ENCODE peak calls at places on chromosomes 11 and 22, in five cellular contexts. E, Y, T, M and Q are unnamed samples.
A peak's percentile ranks its signal among the peaks of the same experiment; 100 is the strongest.

GRCh38 chr11:16361108-16361869 is 4.9 kb upstream of the SOX6 start:
- DNase-seq in E (no peak), Y (no peak), T (no peak), M (no peak), Q (no peak)

GRCh38 chr11:3826721-3827120 is 14.0 kb downstream of the RHOG start:
- DNase-seq in E (no peak), Y (no peak), T (no peak), M (no peak), Q (no peak)

GRCh38 chr11:91921974-91922373 is 302.6 kb upstream of the FAT3 start:
- DNase-seq in E (peak; percentile 82), Y (no peak), T (no peak), M (no peak), Q (no peak)

GRCh38 chr11:117789241-117789640 is 7.8 kb downstream of the DSCAML1 start:
- DNase-seq in E (no peak), Y (no peak), T (no peak), M (no peak), Q (no peak)

GRCh38 chr11:20011294-20011951 is 148.9 kb downstream of the DBX1 start:
- DNase-seq in E (no peak), Y (no peak), T (no peak), M (peak; percentile 44), Q (no peak)

GRCh38 chr11:117443269-117444186 is 115.9 kb downstream of the CEP164 start:
- DNase-seq in E (peak; percentile 55), Y (peak; percentile 34), T (peak; percentile 82), M (peak; percentile 24), Q (peak; percentile 35)

GRCh38 chr11:130535530-130535929 is 87.1 kb downstream of the ADAMTS15 start:
- DNase-seq in E (peak; percentile 46), Y (no peak), T (no peak), M (no peak), Q (no peak)

GRCh38 chr11:119741369-119742262 is 12.6 kb upstream of the NECTIN1 start:
- DNase-seq in E (peak; percentile 60), Y (peak; percentile 69), T (peak; percentile 62), M (no peak), Q (peak; percentile 51)

GRCh38 chr11:115869131-115869530 is 364.9 kb upstream of the CADM1 start:
- DNase-seq in E (no peak), Y (no peak), T (no peak), M (no peak), Q (no peak)

GRCh38 chr11:1757861-1758610 is 5.7 kb downstream of the CTSD start:
- DNase-seq in E (no peak), Y (no peak), T (no peak), M (no peak), Q (no peak)

GRCh38 chr11:106853850-106854401 is 164.3 kb downstream of the GUCY1A2 start:
- DNase-seq in E (no peak), Y (no peak), T (no peak), M (no peak), Q (no peak)

GRCh38 chr22:36227396-36227795 is 11.9 kb downstream of the APOL2 start:
- DNase-seq in E (no peak), Y (no peak), T (no peak), M (no peak), Q (no peak)

GRCh38 chr22:21451545-21452520 is 15.4 kb upstream of the TMEM191C start:
- DNase-seq in E (no peak), Y (peak; percentile 19), T (no peak), M (no peak), Q (no peak)

GRCh38 chr11:117597083-117597482 is 199.9 kb downstream of the DSCAML1 start:
- DNase-seq in E (peak; percentile 56), Y (no peak), T (peak; percentile 78), M (peak; percentile 38), Q (peak; percentile 70)

GRCh38 chr22:35868938-35869337 is 151.3 kb downstream of the APOL5 start:
- DNase-seq in E (peak; percentile 9), Y (no peak), T (no peak), M (no peak), Q (no peak)

GRCh38 chr11:113314389-113315301 is at the start of gene TTC12:
- DNase-seq in E (peak; percentile 93), Y (peak; percentile 96), T (peak; percentile 97), M (peak; percentile 79), Q (peak; percentile 94)

GRCh38 chr11:78187366-78188011 is 937 bp downstream of the KCTD21 start:
- DNase-seq in E (no peak), Y (no peak), T (no peak), M (peak; percentile 51), Q (peak; percentile 47)

GRCh38 chr22:32652609-32653008 is 148.9 kb upstream of the TIMP3 start:
- DNase-seq in E (no peak), Y (no peak), T (peak; percentile 13), M (no peak), Q (no peak)

GRCh38 chr22:37021710-37022482 is 2.4 kb downstream of the MPST start:
- DNase-seq in E (peak; percentile 31), Y (peak; percentile 62), T (peak; percentile 62), M (peak; percentile 52), Q (peak; percentile 78)

GRCh38 chr11:18188796-18189195 is 16.2 kb downstream of the MRGPRX4 start:
- DNase-seq in E (no peak), Y (no peak), T (no peak), M (no peak), Q (no peak)

GRCh38 chr11:18196532-18196931 is 23.9 kb downstream of the MRGPRX4 start:
- DNase-seq in E (no peak), Y (no peak), T (no peak), M (no peak), Q (no peak)

GRCh38 chr11:18191376-18191775 is 18.7 kb downstream of the MRGPRX4 start:
- DNase-seq in E (no peak), Y (no peak), T (no peak), M (no peak), Q (no peak)

DNA sequence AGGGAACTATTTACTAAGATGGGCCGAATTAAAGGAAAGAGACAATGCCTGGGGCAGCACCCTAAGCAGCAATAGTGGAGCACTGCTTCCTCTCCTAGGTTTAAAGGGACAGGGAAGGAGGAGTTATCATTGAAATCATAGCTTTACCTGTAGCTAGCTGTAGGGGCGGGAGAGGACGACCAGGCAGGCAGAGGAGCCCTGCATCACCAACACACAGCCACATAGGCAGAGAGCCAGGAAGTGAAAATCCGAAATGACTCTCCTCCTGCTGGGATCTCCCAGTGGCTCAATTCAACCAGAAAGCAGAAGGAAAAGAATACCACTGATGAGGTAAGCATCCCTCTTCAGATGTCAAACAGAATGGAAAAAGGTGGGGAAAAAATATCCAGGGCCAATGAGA is 20.4 kb downstream of the MRGPRX4 start:
- DNase-seq in E (peak; percentile 7), Y (no peak), T (no peak), M (no peak), Q (peak; percentile 50)
- TF ChIP-seq CTCF in E (no peak), Y (no peak), T (no peak), M (no peak), Q (no peak)

DNA sequence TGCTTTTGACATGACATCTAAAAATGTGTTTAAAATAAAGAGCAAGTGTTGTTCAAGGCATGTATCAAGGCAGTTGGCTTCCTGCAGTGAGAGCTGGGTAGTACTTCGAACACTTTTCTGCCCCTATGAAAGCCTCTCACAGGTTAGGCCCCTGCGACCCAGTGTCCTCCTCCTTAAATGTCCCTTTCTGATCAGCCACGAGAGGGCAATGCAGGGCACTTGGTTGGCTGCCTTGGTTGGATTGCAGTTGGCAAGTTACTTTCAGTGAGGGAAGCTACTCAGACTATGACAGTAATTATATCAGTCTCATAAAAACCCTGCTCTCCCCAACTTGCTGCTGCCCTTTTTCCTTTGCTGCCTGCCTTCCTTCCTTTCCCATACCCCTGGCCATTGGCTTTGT is 743.8 kb downstream of the NTM start:
- DNase-seq in E (peak; percentile 55), Y (peak; percentile 46), T (peak; percentile 57), M (peak; percentile 21), Q (peak; percentile 48)
- TF ChIP-seq CTCF in E (peak; percentile 57), Y (no peak), T (peak; percentile 48), M (peak; percentile 28), Q (peak; percentile 42)

DNA sequence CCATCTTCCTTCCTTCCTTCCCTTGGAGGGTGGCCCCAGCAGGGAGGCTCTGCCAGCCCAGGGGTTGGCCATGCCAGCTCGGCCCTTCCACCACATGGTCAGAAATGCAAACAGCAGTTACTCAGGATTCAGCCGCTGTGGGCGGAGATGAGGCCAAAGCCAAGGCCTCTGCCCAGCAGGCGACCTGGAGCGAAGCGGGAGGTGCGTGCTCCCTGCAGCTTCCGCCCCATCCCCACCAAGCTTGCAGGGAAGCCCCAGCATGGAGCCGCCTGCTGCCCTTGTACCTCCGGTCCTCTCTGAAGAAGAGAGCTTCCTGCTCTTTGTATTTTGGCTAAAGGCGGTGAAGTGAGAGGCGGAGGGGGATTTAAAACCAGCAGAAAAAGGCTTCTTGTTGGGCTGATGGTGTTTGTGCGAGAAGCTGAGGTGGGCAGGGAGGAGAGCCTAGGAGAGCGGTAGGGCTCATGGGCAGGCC is 50.4 kb downstream of the ANO1 start:
- DNase-seq in E (peak; percentile 62), Y (peak; percentile 74), T (no peak), M (no peak), Q (no peak)
- TF ChIP-seq CTCF in E (peak; percentile 41), Y (no peak), T (no peak), M (no peak), Q (no peak)

GRCh38 chr22:29820941-29821789 is 16.9 kb downstream of the ASCC2 start:
- DNase-seq in E (peak; percentile 94), Y (peak; percentile 94), T (peak; percentile 92), M (peak; percentile 86), Q (peak; percentile 88)
- TF ChIP-seq CTCF in E (no peak), Y (no peak), T (no peak), M (no peak), Q (no peak)

GRCh38 chr22:29259253-29259899 is 8.4 kb downstream of the RHBDD3 start:
- DNase-seq in E (no peak), Y (no peak), T (no peak), M (no peak), Q (no peak)
- TF ChIP-seq CTCF in E (peak; percentile 22), Y (no peak), T (no peak), M (peak; percentile 3), Q (no peak)

DNA sequence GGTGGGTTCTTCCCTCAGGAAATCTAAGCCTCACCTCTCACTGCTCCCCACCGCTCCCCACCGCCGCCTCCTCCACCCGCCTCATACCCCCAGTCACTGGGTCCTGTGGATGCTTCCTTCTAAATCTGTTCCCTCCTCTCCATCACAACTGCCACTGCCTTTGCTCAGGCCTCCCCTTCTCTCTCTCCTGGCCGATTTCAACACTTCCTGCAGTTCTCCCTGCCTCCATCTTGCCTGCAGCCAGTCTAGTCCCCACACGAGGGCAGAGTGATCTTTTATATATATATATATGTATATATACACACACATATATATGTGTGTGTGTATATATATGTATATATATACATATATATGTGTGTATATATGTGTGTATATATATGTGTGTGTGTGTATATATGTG is 27.8 kb downstream of the CREB3L1 start:
- DNase-seq in E (no peak), Y (no peak), T (no peak), M (no peak), Q (peak; percentile 40)
- TF ChIP-seq CTCF in E (no peak), Y (no peak), T (peak; percentile 21), M (no peak), Q (no peak)